ENCODE peak calls at places on chromosomes 16 and 17, in five cellular contexts. L, S, Q, D and P are unnamed samples.

GRCh38 chr16:67278773-67279295 is 498 bp upstream of the PLEKHG4 start:
- DNase-seq in L (peak; percentile 36), S (peak; percentile 82), Q (no peak), D (no peak), P (no peak)

GRCh38 chr16:12803203-12804093 is at the start of gene CPPED1:
- DNase-seq in L (peak; percentile 92), S (peak; percentile 97), Q (peak; percentile 83), D (peak; percentile 80), P (peak; percentile 92)

GRCh38 chr17:3955373-3955978 is 8.8 kb downstream of the ATP2A3 start:
- DNase-seq in L (no peak), S (no peak), Q (no peak), D (no peak), P (no peak)

GRCh38 chr17:39966771-39967170 is 4.0 kb downstream of the GSDMA start:
- DNase-seq in L (no peak), S (no peak), Q (no peak), D (no peak), P (no peak)

GRCh38 chr17:72534776-72535175 is 414.0 kb downstream of the SOX9 start:
- DNase-seq in L (no peak), S (no peak), Q (no peak), D (no peak), P (no peak)

GRCh38 chr16:48558269-48558915 is 51.6 kb downstream of the N4BP1 start:
- DNase-seq in L (no peak), S (no peak), Q (no peak), D (no peak), P (peak; percentile 66)

GRCh38 chr17:83195330-83196087 is 116.1 kb downstream of the METRNL start:
- DNase-seq in L (no peak), S (peak; percentile 77), Q (no peak), D (no peak), P (peak; percentile 75)

GRCh38 chr17:42642377-42642776 is 16.7 kb upstream of the TUBG2 start:
- DNase-seq in L (peak; percentile 66), S (peak; percentile 25), Q (no peak), D (no peak), P (no peak)

GRCh38 chr17:57290955-57291354 is 34.6 kb downstream of the MSI2 start:
- DNase-seq in L (no peak), S (no peak), Q (no peak), D (no peak), P (no peak)

GRCh38 chr16:30874244-30874820 is 19.5 kb downstream of the BCL7C start:
- DNase-seq in L (no peak), S (no peak), Q (no peak), D (no peak), P (no peak)

GRCh38 chr17:28372945-28373274 is 1.4 kb downstream of the SARM1 start:
- DNase-seq in L (no peak), S (no peak), Q (no peak), D (no peak), P (no peak)

GRCh38 chr17:75778861-75779249 is 5.8 kb upstream of the UNK start:
- DNase-seq in L (peak; percentile 70), S (no peak), Q (no peak), D (no peak), P (no peak)

GRCh38 chr16:117381-118365 is 20.8 kb downstream of the NPRL3 start:
- DNase-seq in L (peak; percentile 67), S (peak; percentile 85), Q (no peak), D (peak; percentile 50), P (peak; percentile 55)

GRCh38 chr16:74577882-74578366 is 29.0 kb downstream of the GLG1 start:
- DNase-seq in L (no peak), S (no peak), Q (peak; percentile 12), D (no peak), P (peak; percentile 68)

GRCh38 chr17:6510321-6511023 is 45.9 kb downstream of the PITPNM3 start:
- DNase-seq in L (no peak), S (peak; percentile 32), Q (no peak), D (no peak), P (peak; percentile 60)

GRCh38 chr16:60331168-60331567 is 1597.1 kb upstream of the GOT2 start:
- DNase-seq in L (no peak), S (no peak), Q (no peak), D (no peak), P (no peak)

GRCh38 chr16:30650369-30651123 is at the start of gene PRR14:
- DNase-seq in L (peak; percentile 100), S (peak; percentile 100), Q (peak; percentile 98), D (peak; percentile 96), P (peak; percentile 100)

GRCh38 chr16:51573191-51573590 is 422.1 kb upstream of the SALL1 start:
- DNase-seq in L (no peak), S (no peak), Q (no peak), D (no peak), P (no peak)

GRCh38 chr17:45372325-45372869 is 55.6 kb upstream of the MAP3K14 start:
- DNase-seq in L (no peak), S (no peak), Q (no peak), D (no peak), P (peak; percentile 28)

GRCh38 chr17:41415833-41416335 is 8.5 kb downstream of the KRT37 start:
- DNase-seq in L (no peak), S (no peak), Q (peak; percentile 41), D (no peak), P (peak; percentile 88)

GRCh38 chr17:48554412-48555090 is 9.6 kb upstream of the HOXB2 start:
- DNase-seq in L (no peak), S (no peak), Q (no peak), D (no peak), P (no peak)

GRCh38 chr17:74437702-74438101 is 5.8 kb downstream of the GPRC5C start:
- DNase-seq in L (no peak), S (no peak), Q (no peak), D (no peak), P (no peak)

GRCh38 chr16:25419123-25419522 is 161.5 kb upstream of the ZKSCAN2 start:
- DNase-seq in L (no peak), S (no peak), Q (no peak), D (no peak), P (no peak)

GRCh38 chr16:87068316-87068715 is 248.9 kb downstream of the C16orf95 start:
- DNase-seq in L (no peak), S (no peak), Q (no peak), D (no peak), P (no peak)

GRCh38 chr17:82198092-82198491 is 14.6 kb downstream of the CCDC57 start:
- DNase-seq in L (no peak), S (no peak), Q (no peak), D (no peak), P (no peak)

GRCh38 chr16:89507834-89508590 is at the start of gene SPG7:
- DNase-seq in L (peak; percentile 87), S (peak; percentile 94), Q (peak; percentile 43), D (peak; percentile 70), P (peak; percentile 86)

GRCh38 chr16:83579431-83579830 is 228.3 kb upstream of the HSBP1 start:
- DNase-seq in L (no peak), S (no peak), Q (no peak), D (no peak), P (no peak)

GRCh38 chr17:61310611-61311010 is 89.0 kb upstream of the TBX2 start:
- DNase-seq in L (no peak), S (no peak), Q (no peak), D (no peak), P (peak; percentile 73)

GRCh38 chr17:44663095-44663494 is 6.8 kb downstream of the MEIOC start:
- DNase-seq in L (no peak), S (no peak), Q (no peak), D (no peak), P (no peak)

GRCh38 chr16:89721644-89722391 is 481 bp downstream of the ZNF276 start:
- DNase-seq in L (no peak), S (peak; percentile 90), Q (no peak), D (peak; percentile 57), P (peak; percentile 60)

GRCh38 chr16:30053376-30054015 is 12.1 kb upstream of the ALDOA start:
- DNase-seq in L (no peak), S (no peak), Q (no peak), D (no peak), P (peak; percentile 91)

GRCh38 chr17:4834621-4835020 is 1.5 kb downstream of the MINK1 start:
- DNase-seq in L (no peak), S (peak; percentile 54), Q (no peak), D (no peak), P (no peak)